ENCODE peak calls at places on chromosomes 2 and 18, in ten cellular contexts. G is A673, T is K562, X is mammary epithelial cell, B is OCI-LY7, I is sigmoid colon, N is HepG2, S is endodermal cell, J is transverse colon, A is astrocyte. W is an unnamed sample. For H3K36me3, the result is how much of the 10 kb centered on the place peaks cover.

GRCh38 chr2:208097313-208097712 is 27.0 kb downstream of the CRYGD start:
- DNase-seq in G (no peak), T (no peak), X (no peak), B (no peak), I (no peak), N (no peak), S (no peak), J (no peak), A (no peak), W (no peak)

GRCh38 chr2:38856165-38856564 is 19.6 kb downstream of the DHX57 start:
- DNase-seq in G (no peak), T (no peak), X (peak), B (no peak), I (no peak), N (no peak), S (no peak), J (no peak), A (no peak), W (no peak)

GRCh38 chr2:60347781-60348180 is 205.7 kb downstream of the BCL11A start:
- DNase-seq in G (no peak), T (no peak), X (no peak), B (no peak), I (no peak), N (no peak), S (peak), J (no peak), A (no peak), W (no peak)

GRCh38 chr2:201233192-201234166 is 26.9 kb upstream of the CASP8 start:
- DNase-seq in G (peak), T (peak), X (peak), B (peak), I (peak), N (peak), S (peak), J (peak), A (peak), W (peak)

GRCh38 chr18:2390158-2390557 is 181.1 kb downstream of the METTL4 start:
- DNase-seq in G (no peak), T (no peak), X (no peak), B (no peak), I (no peak), N (no peak), S (no peak), J (no peak), A (no peak), W (no peak)

GRCh38 chr18:8623549-8624106 is 14.4 kb downstream of the RAB12 start:
- DNase-seq in G (no peak), T (no peak), X (no peak), B (no peak), I (no peak), N (no peak), S (no peak), J (peak), A (no peak), W (no peak)

GRCh38 chr2:105102963-105103421 is 65.1 kb downstream of the MRPS9 start:
- DNase-seq in G (no peak), T (no peak), X (peak), B (no peak), I (no peak), N (peak), S (peak), J (no peak), A (peak), W (peak)

GRCh38 chr2:163604941-163605555 is 130.8 kb downstream of the FIGN start:
- DNase-seq in G (no peak), T (no peak), X (peak), B (no peak), I (no peak), N (no peak), S (no peak), J (no peak), A (peak), W (no peak)

GRCh38 chr2:38723173-38723572 is 28.0 kb downstream of the SRSF7 start:
- DNase-seq in G (no peak), T (no peak), X (no peak), B (no peak), I (no peak), N (no peak), S (no peak), J (no peak), A (no peak), W (no peak)

GRCh38 chr2:158795110-158795924 is at the start of gene DAPL1:
- DNase-seq in G (peak), T (no peak), X (no peak), B (no peak), I (no peak), N (no peak), S (peak), J (peak), A (no peak), W (no peak)

GRCh38 chr2:71667256-71668182 is 214.2 kb downstream of the DYSF start:
- DNase-seq in G (no peak), T (no peak), X (no peak), B (no peak), I (peak), N (no peak), S (peak), J (no peak), A (no peak), W (no peak)

GRCh38 chr18:66048404-66048803 is 297.6 kb downstream of the CDH7 start:
- DNase-seq in G (no peak), T (no peak), X (no peak), B (no peak), I (no peak), N (no peak), S (no peak), J (no peak), A (peak), W (no peak)

GRCh38 chr18:51151568-51152511 is 45.6 kb downstream of the MEX3C start:
- DNase-seq in G (no peak), T (no peak), X (no peak), B (peak), I (no peak), N (no peak), S (no peak), J (peak), A (no peak), W (no peak)

GRCh38 chr2:110863726-110864125 is 131.4 kb downstream of the ACOXL start:
- DNase-seq in G (no peak), T (no peak), X (no peak), B (no peak), I (no peak), N (no peak), S (no peak), J (no peak), A (no peak), W (no peak)

GRCh38 chr2:179612591-179613298 is 248.7 kb downstream of the ZNF385B start:
- DNase-seq in G (no peak), T (no peak), X (no peak), B (no peak), I (no peak), N (no peak), S (peak), J (no peak), A (no peak), W (no peak)

GRCh38 chr2:49192041-49192440 is 37.7 kb upstream of the FSHR start:
- DNase-seq in G (no peak), T (no peak), X (no peak), B (no peak), I (no peak), N (no peak), S (no peak), J (no peak), A (no peak), W (no peak)

GRCh38 chr2:72713857-72714256 is 112.0 kb downstream of the EXOC6B start:
- DNase-seq in G (peak), T (no peak), X (no peak), B (no peak), I (no peak), N (peak), S (no peak), J (no peak), A (no peak), W (no peak)
- TF ChIP-seq CTCF in G (peak), T (peak), X (peak), B (no peak), I (no peak), N (no peak), S (peak), J (no peak), A (no peak), W (peak)

DNA sequence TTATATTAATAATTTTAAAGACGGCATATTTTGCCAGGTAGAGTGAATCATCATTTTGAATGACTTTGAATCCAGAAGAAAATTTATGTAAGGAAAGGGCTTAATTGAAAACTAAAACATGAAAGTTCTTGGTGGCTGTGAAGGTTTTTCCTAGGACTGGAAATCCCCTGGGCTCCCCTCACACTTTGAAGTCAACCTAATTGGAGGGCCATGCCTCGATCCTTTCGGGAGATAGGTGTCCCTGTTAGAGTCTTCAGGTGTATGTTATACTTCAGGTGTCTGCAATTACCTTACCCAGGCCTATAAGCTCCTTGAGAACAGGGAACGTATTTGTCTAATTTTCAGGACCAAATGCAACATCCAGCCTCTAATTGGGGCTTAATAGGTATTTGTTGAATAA is 73.0 kb downstream of the ARL4C start:
- DNase-seq in G (no peak), T (no peak), X (no peak), B (no peak), I (no peak), N (no peak), S (no peak), J (no peak), A (no peak), W (no peak)
- H3K27ac ChIP-seq in G (no peak), T (no peak), X (no peak), B (peak), I (no peak), N (no peak), S (no peak), J (peak), A (no peak), W (no peak)

DNA sequence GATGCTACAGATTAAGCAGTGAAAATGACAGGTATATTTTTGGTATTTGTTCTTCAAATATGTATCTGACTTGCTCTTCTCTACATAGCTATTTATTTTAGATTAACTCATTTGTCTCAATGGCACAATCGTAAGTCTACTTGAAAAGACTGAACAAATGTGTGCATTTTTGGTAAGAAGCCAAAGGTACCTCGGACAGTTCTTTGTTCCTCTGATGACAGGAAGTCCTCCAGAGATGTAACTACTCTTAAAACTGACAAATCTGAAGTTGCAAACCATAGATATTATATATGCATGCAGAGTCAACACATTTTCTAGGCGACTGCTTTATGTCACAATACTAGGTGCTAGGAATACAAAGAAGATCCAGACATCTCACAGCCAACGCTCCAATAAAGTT is 36.7 kb downstream of the NDUFAF7 start:
- DNase-seq in G (no peak), T (no peak), X (no peak), B (no peak), I (no peak), N (no peak), S (no peak), J (no peak), A (no peak), W (no peak)
- H3K36me3 ChIP-seq in G (under half), T (half or more), X (under half), B (half or more), I (under half), N (under half), S (half or more), J (under half), A (under half), W (half or more)

GRCh38 chr18:12093520-12094257 is at the start of gene ANKRD62:
- DNase-seq in G (no peak), T (peak), X (no peak), B (no peak), I (no peak), N (no peak), S (peak), J (no peak), A (no peak), W (no peak)
- TF ChIP-seq CTCF in G (no peak), T (peak), X (no peak), B (no peak), I (no peak), N (no peak), S (no peak), J (no peak), A (no peak), W (no peak)

GRCh38 chr18:80050797-80051196 is 16.6 kb downstream of the RBFA start:
- DNase-seq in G (no peak), T (no peak), X (no peak), B (no peak), I (no peak), N (no peak), S (no peak), J (no peak), A (no peak), W (no peak)

DNA sequence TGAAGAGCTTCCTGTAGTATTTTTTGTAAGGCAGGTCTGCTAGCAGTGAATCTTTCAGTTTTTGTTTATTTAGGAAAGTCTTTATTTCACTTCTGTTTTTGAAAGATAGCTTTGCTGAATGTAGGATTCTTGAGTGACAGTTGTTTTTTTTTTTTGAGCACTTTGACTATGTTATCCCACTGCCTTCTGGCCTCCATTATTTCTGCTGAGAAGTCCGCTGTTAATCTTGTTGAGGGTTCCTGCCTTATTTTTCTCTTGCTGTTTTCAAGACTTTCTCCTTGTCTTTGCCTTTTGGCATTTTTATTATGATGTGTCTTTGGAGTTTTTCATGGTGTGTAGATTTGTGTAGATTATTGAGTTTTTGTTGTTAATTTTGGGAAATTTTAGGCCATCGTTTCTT is 21.9 kb downstream of the RBFA start:
- DNase-seq in G (no peak), T (no peak), X (no peak), B (no peak), I (no peak), N (no peak), S (no peak), J (no peak), A (no peak), W (no peak)
- H3K27ac ChIP-seq in G (no peak), T (no peak), X (no peak), B (no peak), I (no peak), N (no peak), S (no peak), J (no peak), A (no peak), W (no peak)

GRCh38 chr18:34932792-34933466 is 108.3 kb upstream of the MAPRE2 start:
- DNase-seq in G (no peak), T (no peak), X (peak), B (no peak), I (no peak), N (no peak), S (no peak), J (no peak), A (no peak), W (no peak)

GRCh38 chr18:34928754-34929335 is 112.4 kb upstream of the MAPRE2 start:
- DNase-seq in G (no peak), T (no peak), X (no peak), B (no peak), I (no peak), N (no peak), S (no peak), J (no peak), A (no peak), W (no peak)

GRCh38 chr18:34929336-34929780 is 111.9 kb upstream of the MAPRE2 start:
- DNase-seq in G (peak), T (peak), X (peak), B (no peak), I (no peak), N (peak), S (no peak), J (no peak), A (peak), W (peak)

GRCh38 chr18:34933880-34934689 is 107.1 kb upstream of the MAPRE2 start:
- DNase-seq in G (no peak), T (no peak), X (peak), B (no peak), I (no peak), N (no peak), S (no peak), J (no peak), A (no peak), W (no peak)

GRCh38 chr18:34932363-34932762 is 108.8 kb upstream of the MAPRE2 start:
- DNase-seq in G (no peak), T (no peak), X (no peak), B (no peak), I (no peak), N (no peak), S (no peak), J (no peak), A (no peak), W (no peak)
- H3K36me3 ChIP-seq in G (under half), T (under half), X (under half), B (under half), I (under half), N (under half), S (under half), J (under half), A (under half), W (under half)

DNA sequence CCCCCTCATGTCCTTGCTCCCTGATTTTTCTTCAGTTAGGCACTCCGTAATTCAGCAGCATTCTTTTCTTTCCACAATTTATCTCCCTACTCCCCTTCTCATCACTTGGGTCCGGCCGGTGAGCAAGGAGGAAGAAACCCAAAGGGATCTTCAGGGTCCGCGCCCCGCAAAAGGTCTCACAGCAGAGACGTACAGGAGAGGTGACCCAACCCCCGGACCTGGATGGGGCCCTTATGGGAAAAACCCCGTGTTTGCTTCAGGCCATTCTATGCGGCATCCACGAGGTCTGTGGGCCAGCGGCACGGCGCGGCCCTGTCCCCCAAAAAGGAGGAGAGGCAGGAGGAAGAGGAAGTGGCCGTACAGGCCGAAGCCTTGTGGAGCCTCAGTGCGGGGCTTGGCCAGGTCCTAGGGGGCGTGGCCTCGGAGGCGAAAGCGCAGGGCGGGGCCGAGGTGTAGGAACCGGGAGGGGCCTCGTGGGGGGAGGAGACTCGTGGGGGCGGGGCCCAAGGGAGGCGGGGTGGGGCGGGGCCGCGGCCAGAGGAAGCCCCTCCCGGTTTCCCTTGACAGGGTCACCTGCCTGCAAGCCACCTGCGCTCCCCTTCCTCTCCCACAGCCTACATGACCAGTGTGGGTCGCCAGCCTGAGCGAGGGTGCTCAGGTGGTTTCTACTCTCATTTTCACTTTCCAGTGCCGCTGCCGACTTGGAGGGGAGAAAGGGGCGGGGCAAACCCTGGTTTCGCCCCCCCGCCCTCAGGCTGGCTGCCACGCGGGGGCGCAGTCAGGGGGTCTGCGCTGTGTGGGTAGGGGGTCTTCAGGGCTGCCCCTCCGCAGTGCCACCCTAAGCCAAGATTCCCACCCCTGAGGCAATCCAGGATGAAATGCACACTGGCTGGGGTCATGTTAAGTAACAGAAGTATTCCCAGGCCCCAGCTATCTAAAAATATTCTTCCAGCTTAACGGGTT is 156.4 kb upstream of the XPO1 start:
- DNase-seq in G (peak), T (peak), X (peak), B (peak), I (peak), N (peak), S (peak), J (peak), A (peak), W (peak)
- TF ChIP-seq CTCF in G (peak), T (peak), X (peak), B (peak), I (peak), N (peak), S (peak), J (peak), A (peak), W (peak)

GRCh38 chr18:75683426-75683825 is 255.9 kb upstream of the SMIM21 start:
- DNase-seq in G (no peak), T (no peak), X (no peak), B (no peak), I (no peak), N (no peak), S (no peak), J (no peak), A (no peak), W (no peak)

GRCh38 chr18:75678662-75679061 is 251.2 kb upstream of the SMIM21 start:
- DNase-seq in G (no peak), T (no peak), X (no peak), B (no peak), I (no peak), N (no peak), S (no peak), J (no peak), A (no peak), W (no peak)

GRCh38 chr18:75681538-75682115 is 254.1 kb upstream of the SMIM21 start:
- DNase-seq in G (no peak), T (no peak), X (no peak), B (no peak), I (no peak), N (no peak), S (no peak), J (no peak), A (no peak), W (no peak)

GRCh38 chr18:75679347-75679746 is 251.8 kb upstream of the SMIM21 start:
- DNase-seq in G (no peak), T (no peak), X (no peak), B (no peak), I (peak), N (no peak), S (no peak), J (no peak), A (no peak), W (peak)
- H3K27ac ChIP-seq in G (no peak), T (no peak), X (no peak), B (no peak), I (no peak), N (no peak), S (no peak), J (no peak), A (no peak), W (no peak)